ENCODE peak calls at places on chromosomes 16 and 17, in seven cellular contexts. One of them, this sample, is unnamed.

GRCh38 chr17:1907216-1907631 is 77.4 kb downstream of the RPA1 start:
- DNase-seq in mesothelial cell of epicardium: no peak
- DNase-seq in colonic mucosa: no peak
- DNase-seq in AG20443: no peak
- DNase-seq in left colon: no peak
- DNase-seq in CD8-positive, alpha-beta T cell: no peak
- DNase-seq in BE2C: no peak
- DNase-seq in this sample: no peak

GRCh38 chr17:66276328-66276937 is 26.0 kb upstream of the PRKCA start:
- DNase-seq in CD8-positive, alpha-beta T cell: no peak
- DNase-seq in AG20443: no peak
- DNase-seq in mesothelial cell of epicardium: no peak
- DNase-seq in BE2C: no peak
- DNase-seq in left colon: no peak
- DNase-seq in colonic mucosa: no peak
- DNase-seq in this sample: no peak

GRCh38 chr17:8740486-8740885 is 4.2 kb downstream of the CCDC42 start:
- DNase-seq in left colon: no peak
- DNase-seq in mesothelial cell of epicardium: no peak
- DNase-seq in CD8-positive, alpha-beta T cell: peak
- DNase-seq in AG20443: no peak
- DNase-seq in colonic mucosa: no peak
- DNase-seq in BE2C: no peak
- DNase-seq in this sample: no peak

GRCh38 chr17:38702900-38703741 is 2.0 kb upstream of the MLLT6 start:
- DNase-seq in left colon: no peak
- DNase-seq in colonic mucosa: peak
- DNase-seq in CD8-positive, alpha-beta T cell: peak
- DNase-seq in mesothelial cell of epicardium: no peak
- DNase-seq in BE2C: no peak
- DNase-seq in AG20443: no peak
- DNase-seq in this sample: no peak

GRCh38 chr17:5822281-5823060 is 238.2 kb upstream of the NLRP1 start:
- DNase-seq in CD8-positive, alpha-beta T cell: no peak
- DNase-seq in colonic mucosa: no peak
- DNase-seq in mesothelial cell of epicardium: no peak
- DNase-seq in BE2C: no peak
- DNase-seq in left colon: no peak
- DNase-seq in AG20443: no peak
- DNase-seq in this sample: no peak

GRCh38 chr17:74920679-74921044 is 2.4 kb downstream of the USH1G start:
- DNase-seq in BE2C: no peak
- DNase-seq in left colon: no peak
- DNase-seq in mesothelial cell of epicardium: no peak
- DNase-seq in colonic mucosa: no peak
- DNase-seq in CD8-positive, alpha-beta T cell: no peak
- DNase-seq in AG20443: no peak
- DNase-seq in this sample: no peak

GRCh38 chr16:4390266-4391260 is 18.9 kb downstream of the VASN start:
- DNase-seq in BE2C: peak
- DNase-seq in left colon: no peak
- DNase-seq in colonic mucosa: no peak
- DNase-seq in AG20443: no peak
- DNase-seq in mesothelial cell of epicardium: no peak
- DNase-seq in CD8-positive, alpha-beta T cell: no peak
- DNase-seq in this sample: no peak

GRCh38 chr16:56238188-56238587 is 46.9 kb downstream of the GNAO1 start:
- DNase-seq in left colon: no peak
- DNase-seq in mesothelial cell of epicardium: no peak
- DNase-seq in BE2C: no peak
- DNase-seq in AG20443: no peak
- DNase-seq in colonic mucosa: no peak
- DNase-seq in CD8-positive, alpha-beta T cell: no peak
- DNase-seq in this sample: no peak

GRCh38 chr17:81652901-81653771 is 3.2 kb downstream of the PDE6G start:
- DNase-seq in left colon: no peak
- DNase-seq in mesothelial cell of epicardium: no peak
- DNase-seq in colonic mucosa: no peak
- DNase-seq in BE2C: no peak
- DNase-seq in AG20443: no peak
- DNase-seq in CD8-positive, alpha-beta T cell: no peak
- DNase-seq in this sample: no peak

GRCh38 chr17:64256913-64257807 is 5.9 kb downstream of the TEX2 start:
- DNase-seq in AG20443: peak
- DNase-seq in colonic mucosa: no peak
- DNase-seq in CD8-positive, alpha-beta T cell: no peak
- DNase-seq in left colon: no peak
- DNase-seq in mesothelial cell of epicardium: no peak
- DNase-seq in BE2C: no peak
- DNase-seq in this sample: no peak

GRCh38 chr16:1771072-1771863 is at the start of gene NME3:
- DNase-seq in colonic mucosa: peak
- DNase-seq in BE2C: peak
- DNase-seq in AG20443: peak
- DNase-seq in left colon: peak
- DNase-seq in CD8-positive, alpha-beta T cell: peak
- DNase-seq in mesothelial cell of epicardium: peak
- DNase-seq in this sample: peak

GRCh38 chr16:46972429-46972970 is 974 bp downstream of the DNAJA2 start:
- DNase-seq in BE2C: no peak
- DNase-seq in mesothelial cell of epicardium: no peak
- DNase-seq in colonic mucosa: no peak
- DNase-seq in CD8-positive, alpha-beta T cell: no peak
- DNase-seq in AG20443: peak
- DNase-seq in left colon: peak
- DNase-seq in this sample: no peak

GRCh38 chr16:4684763-4685162 is 8.6 kb upstream of the NUDT16L1 start:
- DNase-seq in CD8-positive, alpha-beta T cell: no peak
- DNase-seq in mesothelial cell of epicardium: no peak
- DNase-seq in colonic mucosa: no peak
- DNase-seq in AG20443: no peak
- DNase-seq in left colon: no peak
- DNase-seq in BE2C: no peak
- DNase-seq in this sample: no peak

GRCh38 chr16:873243-873661 is 72.7 kb upstream of the GNG13 start:
- DNase-seq in colonic mucosa: no peak
- DNase-seq in CD8-positive, alpha-beta T cell: no peak
- DNase-seq in left colon: no peak
- DNase-seq in AG20443: no peak
- DNase-seq in mesothelial cell of epicardium: no peak
- DNase-seq in BE2C: no peak
- DNase-seq in this sample: no peak

GRCh38 chr17:1643293-1643998 is 2.1 kb downstream of the SCARF1 start:
- DNase-seq in left colon: peak
- DNase-seq in BE2C: peak
- DNase-seq in colonic mucosa: peak
- DNase-seq in CD8-positive, alpha-beta T cell: peak
- DNase-seq in mesothelial cell of epicardium: peak
- DNase-seq in AG20443: peak
- DNase-seq in this sample: no peak

GRCh38 chr16:88378836-88379693 is 3.7 kb upstream of the ZNF469 start:
- DNase-seq in colonic mucosa: no peak
- DNase-seq in AG20443: no peak
- DNase-seq in CD8-positive, alpha-beta T cell: no peak
- DNase-seq in left colon: no peak
- DNase-seq in BE2C: peak
- DNase-seq in mesothelial cell of epicardium: no peak
- DNase-seq in this sample: no peak

GRCh38 chr16:12340151-12340733 is 363.7 kb downstream of the SNX29 start:
- DNase-seq in colonic mucosa: peak
- DNase-seq in mesothelial cell of epicardium: no peak
- DNase-seq in AG20443: peak
- DNase-seq in BE2C: no peak
- DNase-seq in left colon: no peak
- DNase-seq in CD8-positive, alpha-beta T cell: peak
- DNase-seq in this sample: no peak

GRCh38 chr16:83060-83603 is 5.1 kb downstream of the MPG start:
- DNase-seq in mesothelial cell of epicardium: no peak
- DNase-seq in left colon: no peak
- DNase-seq in AG20443: no peak
- DNase-seq in BE2C: no peak
- DNase-seq in colonic mucosa: no peak
- DNase-seq in CD8-positive, alpha-beta T cell: no peak
- DNase-seq in this sample: no peak

GRCh38 chr16:84850714-84851113 is 30.9 kb downstream of the CRISPLD2 start:
- DNase-seq in left colon: no peak
- DNase-seq in BE2C: no peak
- DNase-seq in mesothelial cell of epicardium: no peak
- DNase-seq in colonic mucosa: no peak
- DNase-seq in CD8-positive, alpha-beta T cell: no peak
- DNase-seq in AG20443: no peak
- DNase-seq in this sample: no peak

GRCh38 chr16:11570796-11571195 is 15.9 kb downstream of the LITAF start:
- DNase-seq in mesothelial cell of epicardium: no peak
- DNase-seq in AG20443: no peak
- DNase-seq in BE2C: no peak
- DNase-seq in CD8-positive, alpha-beta T cell: no peak
- DNase-seq in left colon: no peak
- DNase-seq in colonic mucosa: no peak
- DNase-seq in this sample: no peak

GRCh38 chr17:16952401-16952800 is 19.5 kb downstream of the TNFRSF13B start:
- DNase-seq in mesothelial cell of epicardium: no peak
- DNase-seq in BE2C: no peak
- DNase-seq in AG20443: peak
- DNase-seq in left colon: no peak
- DNase-seq in colonic mucosa: no peak
- DNase-seq in CD8-positive, alpha-beta T cell: no peak
- DNase-seq in this sample: no peak

GRCh38 chr16:83031524-83031923 is 404.8 kb downstream of the CDH13 start:
- DNase-seq in BE2C: no peak
- DNase-seq in colonic mucosa: no peak
- DNase-seq in mesothelial cell of epicardium: no peak
- DNase-seq in CD8-positive, alpha-beta T cell: no peak
- DNase-seq in left colon: no peak
- DNase-seq in AG20443: no peak
- DNase-seq in this sample: no peak

GRCh38 chr16:86951831-86952598 is 365.2 kb downstream of the C16orf95 start:
- DNase-seq in left colon: no peak
- DNase-seq in colonic mucosa: no peak
- DNase-seq in CD8-positive, alpha-beta T cell: no peak
- DNase-seq in BE2C: no peak
- DNase-seq in AG20443: peak
- DNase-seq in mesothelial cell of epicardium: no peak
- DNase-seq in this sample: no peak

This sample was measured in hippocampal formation.